ENCODE peak calls at places on chromosome 1, in four cellular contexts. V, Q, G and J are unnamed samples.

GRCh38 chr1:234281826-234282489 is 91.3 kb upstream of the COA6 start:
- DNase-seq in V (no peak), G (no peak), Q (no peak), J (no peak)

GRCh38 chr1:29236743-29236992 is 346 bp downstream of the PTPRU start:
- DNase-seq in V (no peak), G (no peak), Q (no peak), J (no peak)

GRCh38 chr1:58809327-58810040 is 25.6 kb upstream of the JUN start:
- DNase-seq in V (no peak), Q (no peak), G (no peak), J (no peak)

GRCh38 chr1:20151906-20152598 is 12.9 kb downstream of the PLA2G2F start:
- DNase-seq in Q (peak; percentile 91), V (peak; percentile 64), G (peak; percentile 74), J (peak; percentile 61)

GRCh38 chr1:42684139-42684538 is 1.9 kb downstream of the YBX1 start:
- DNase-seq in V (no peak), Q (no peak), G (no peak), J (no peak)

GRCh38 chr1:243234978-243235657 is 20.0 kb downstream of the CEP170 start:
- DNase-seq in G (no peak), Q (no peak), V (no peak), J (no peak)

GRCh38 chr1:94039514-94039870 is 81.5 kb downstream of the ABCA4 start:
- DNase-seq in G (no peak), Q (peak; percentile 87), V (peak; percentile 75), J (peak; percentile 48)

GRCh38 chr1:154557939-154558609 is 388 bp downstream of the UBE2Q1 start:
- DNase-seq in Q (peak; percentile 69), V (no peak), G (peak; percentile 53), J (peak; percentile 48)

GRCh38 chr1:167644551-167644950 is 14.5 kb downstream of the RCSD1 start:
- DNase-seq in Q (no peak), G (no peak), V (no peak), J (no peak)

GRCh38 chr1:214708321-214708960 is 105.4 kb downstream of the CENPF start:
- DNase-seq in V (no peak), Q (no peak), G (no peak), J (no peak)

GRCh38 chr1:53554592-53555305 is 95.5 kb downstream of the DMRTB1 start:
- DNase-seq in Q (no peak), V (peak; percentile 7), G (peak; percentile 10), J (no peak)

GRCh38 chr1:76106719-76107235 is 32.2 kb downstream of the ST6GALNAC3 start:
- DNase-seq in Q (no peak), G (no peak), V (no peak), J (no peak)

GRCh38 chr1:81801834-81802531 is 1.2 kb downstream of the ADGRL2 start:
- DNase-seq in G (no peak), Q (no peak), V (no peak), J (peak; percentile 21)

GRCh38 chr1:36269408-36269838 is 36.7 kb upstream of the SH3D21 start:
- DNase-seq in V (no peak), G (no peak), Q (no peak), J (no peak)

GRCh38 chr1:1630965-1631792 is 794 bp upstream of the MMP23B start:
- DNase-seq in Q (peak; percentile 69), G (no peak), V (no peak), J (peak; percentile 83)

GRCh38 chr1:54989473-54989872 is 9.0 kb downstream of the TMEM61 start:
- DNase-seq in G (no peak), V (no peak), Q (no peak), J (no peak)

GRCh38 chr1:208683141-208683540 is 439.0 kb upstream of the PLXNA2 start:
- DNase-seq in Q (no peak), G (no peak), V (no peak), J (no peak)

GRCh38 chr1:21584096-21584495 is 74.9 kb downstream of the ALPL start:
- DNase-seq in Q (no peak), G (no peak), V (no peak), J (no peak)

GRCh38 chr1:179083031-179083345 is 1.1 kb downstream of the TOR3A start:
- DNase-seq in V (no peak), Q (no peak), G (no peak), J (no peak)

GRCh38 chr1:200367841-200368534 is 41.8 kb downstream of the ZNF281 start:
- DNase-seq in V (no peak), G (no peak), Q (no peak), J (peak; percentile 28)

GRCh38 chr1:54352755-54353154 is 53.4 kb downstream of the SSBP3 start:
- DNase-seq in V (no peak), Q (no peak), G (no peak), J (no peak)

GRCh38 chr1:221449801-221450470 is 292.0 kb downstream of the DUSP10 start:
- DNase-seq in Q (no peak), V (no peak), G (no peak), J (no peak)

GRCh38 chr1:61139324-61140055 is 57.1 kb downstream of the NFIA start:
- DNase-seq in Q (no peak), G (no peak), V (no peak), J (no peak)

GRCh38 chr1:24294757-24295371 is 24.3 kb upstream of the GRHL3 start:
- DNase-seq in G (no peak), V (no peak), Q (no peak), J (no peak)

GRCh38 chr1:20486457-20487235 is 636 bp upstream of the CAMK2N1 start:
- DNase-seq in G (peak; percentile 41), V (peak; percentile 38), Q (no peak), J (peak; percentile 79)